ENCODE peak calls at places on chromosomes 5 and 9, in eight cellular contexts. J is HCT116, F is GM23248, X is hepatocyte, H is PC-3, R is neural progenitor cell, S is GM23338, E is SK-N-SH. I is an unnamed sample.

GRCh38 chr5:14365831-14366435 is 215.7 kb upstream of the OTULINL start:
- DNase-seq in J (no peak), F (no peak), X (no peak), H (peak; percentile 49), R (no peak), S (no peak), E (no peak), I (no peak)

GRCh38 chr5:73158313-73158712 is 14.7 kb upstream of the TMEM174 start:
- DNase-seq in J (no peak), F (no peak), X (no peak), H (no peak), R (no peak), S (no peak), E (no peak), I (no peak)

GRCh38 chr9:76451234-76451633 is 7.7 kb upstream of the GCNT1 start:
- DNase-seq in J (no peak), F (peak; percentile 96), X (no peak), H (peak; percentile 13), R (no peak), S (no peak), E (no peak), I (no peak)

GRCh38 chr9:8208465-8208864 is 408.9 kb upstream of the DMAC1 start:
- DNase-seq in J (no peak), F (no peak), X (no peak), H (no peak), R (no peak), S (no peak), E (no peak), I (no peak)

GRCh38 chr5:15966066-15966640 is 213.4 kb downstream of the MARCHF11 start:
- DNase-seq in J (no peak), F (peak; percentile 45), X (no peak), H (no peak), R (no peak), S (no peak), E (no peak), I (no peak)

GRCh38 chr9:16032799-16033198 is 480.0 kb downstream of the CCDC171 start:
- DNase-seq in J (peak; percentile 10), F (peak; percentile 47), X (no peak), H (peak; percentile 55), R (peak; percentile 49), S (peak; percentile 44), E (no peak), I (no peak)

GRCh38 chr5:37774912-37775483 is 64.8 kb downstream of the GDNF start:
- DNase-seq in J (peak; percentile 36), F (peak; percentile 28), X (no peak), H (peak; percentile 74), R (peak; percentile 24), S (peak; percentile 76), E (no peak), I (peak; percentile 47)

GRCh38 chr5:173204185-173204979 is 30.6 kb downstream of the NKX2-5 start:
- DNase-seq in J (peak; percentile 21), F (peak; percentile 61), X (peak; percentile 26), H (peak; percentile 63), R (no peak), S (peak; percentile 40), E (no peak), I (peak; percentile 65)

GRCh38 chr5:66932446-66932845 is 264.2 kb downstream of the CD180 start:
- DNase-seq in J (no peak), F (peak; percentile 8), X (no peak), H (no peak), R (no peak), S (no peak), E (no peak), I (no peak)

GRCh38 chr9:93319301-93319991 is 132.0 kb upstream of the FAM120A start:
- DNase-seq in J (no peak), F (no peak), X (no peak), H (no peak), R (no peak), S (no peak), E (peak; percentile 36), I (no peak)

GRCh38 chr9:108996653-108997052 is 16.6 kb downstream of the CTNNAL1 start:
- DNase-seq in J (no peak), F (no peak), X (no peak), H (no peak), R (no peak), S (no peak), E (no peak), I (no peak)

GRCh38 chr5:142713151-142713706 is 27.3 kb upstream of the FGF1 start:
- DNase-seq in J (peak; percentile 80), F (peak; percentile 90), X (peak; percentile 92), H (peak; percentile 89), R (peak; percentile 92), S (peak; percentile 96), E (peak; percentile 85), I (peak; percentile 86)

GRCh38 chr5:117131876-117132275 is 557.3 kb upstream of the SEMA6A start:
- DNase-seq in J (no peak), F (no peak), X (no peak), H (no peak), R (no peak), S (no peak), E (no peak), I (no peak)

GRCh38 chr5:91690921-91691320 is 307.8 kb upstream of the ARRDC3 start:
- DNase-seq in J (no peak), F (no peak), X (no peak), H (no peak), R (no peak), S (no peak), E (no peak), I (no peak)

GRCh38 chr9:4555251-4555650 is 65.0 kb downstream of the SLC1A1 start:
- DNase-seq in J (peak; percentile 34), F (peak; percentile 58), X (no peak), H (no peak), R (peak; percentile 10), S (no peak), E (no peak), I (peak; percentile 59)

GRCh38 chr9:97966493-97966892 is 16.6 kb upstream of the ANP32B start:
- DNase-seq in J (no peak), F (no peak), X (no peak), H (no peak), R (no peak), S (peak; percentile 50), E (no peak), I (no peak)

GRCh38 chr9:111427186-111427585 is 57.0 kb downstream of the ECPAS start:
- DNase-seq in J (peak; percentile 15), F (peak; percentile 86), X (no peak), H (peak; percentile 82), R (no peak), S (no peak), E (no peak), I (no peak)

GRCh38 chr9:116998305-116998704 is 311.2 kb downstream of the TRIM32 start:
- DNase-seq in J (no peak), F (peak; percentile 23), X (peak; percentile 64), H (peak; percentile 22), R (peak; percentile 77), S (peak; percentile 67), E (no peak), I (peak; percentile 55)

GRCh38 chr5:122611401-122611800 is 163.5 kb upstream of the SNX2 start:
- DNase-seq in J (no peak), F (no peak), X (no peak), H (no peak), R (no peak), S (peak; percentile 21), E (no peak), I (no peak)

GRCh38 chr9:17556935-17557334 is 21.9 kb upstream of the SH3GL2 start:
- DNase-seq in J (no peak), F (no peak), X (no peak), H (no peak), R (peak; percentile 0), S (no peak), E (no peak), I (no peak)

DNA sequence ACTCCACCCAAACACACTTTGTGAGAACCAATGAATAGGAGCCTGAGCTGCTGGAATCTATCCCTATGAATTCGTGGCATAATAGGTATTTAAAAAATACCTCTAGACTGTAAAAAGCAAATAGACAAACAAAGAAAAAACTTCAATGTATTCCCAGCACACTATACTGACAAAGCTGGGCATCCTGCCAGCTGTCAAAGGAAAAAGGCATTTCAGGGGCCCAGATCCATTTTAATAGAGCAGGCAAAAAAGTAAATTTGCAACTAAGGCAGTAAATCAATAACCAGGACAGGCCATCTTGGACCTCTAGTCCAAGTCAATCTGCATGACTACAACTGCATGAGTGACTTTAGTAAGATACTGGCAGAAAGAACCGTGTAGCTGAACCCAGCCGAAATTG is 25.6 kb upstream of the LARP1 start:
- DNase-seq in J (no peak), F (no peak), X (no peak), H (no peak), R (no peak), S (no peak), E (no peak), I (no peak)
- TF ChIP-seq EZH2phosphoT487 in J (no peak), F (no peak), X (no peak), H (no peak), R (no peak), S (no peak), E (no peak), I (no peak)

DNA sequence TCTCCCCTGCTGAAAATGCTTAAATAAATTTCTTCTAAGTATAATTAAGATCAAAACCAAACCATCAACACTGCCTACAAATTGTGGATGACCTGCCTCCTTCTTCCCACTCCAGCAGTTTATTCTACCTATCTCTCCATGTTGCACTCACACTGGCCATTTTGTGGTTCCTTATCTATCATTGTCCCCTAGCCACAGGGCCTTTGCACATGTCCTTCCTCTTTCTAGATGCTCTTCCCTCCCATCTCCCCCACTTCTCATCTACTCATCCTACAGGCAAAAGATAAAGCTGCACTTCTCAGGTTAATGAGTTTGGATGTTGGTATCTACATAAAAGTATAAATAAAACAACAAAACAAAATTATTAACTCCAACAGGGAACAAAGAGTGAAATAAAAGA is 70.6 kb upstream of the CCNG1 start:
- DNase-seq in J (no peak), F (no peak), X (no peak), H (no peak), R (no peak), S (no peak), E (no peak), I (no peak)
- H2AFZ ChIP-seq in J (no peak overlapping the region), F (no peak overlapping the region), X (no peak overlapping the region), H (no peak overlapping the region), R (no peak overlapping the region), S (no peak overlapping the region), E (no peak overlapping the region), I (no peak overlapping the region)

GRCh38 chr9:32525506-32525905 is 490 bp downstream of the RIGI start:
- DNase-seq in J (no peak), F (peak; percentile 48), X (peak; percentile 19), H (no peak), R (no peak), S (no peak), E (no peak), I (no peak)
- TF ChIP-seq EZH2phosphoT487 in J (no peak), F (no peak), X (no peak), H (no peak), R (no peak), S (no peak), E (no peak), I (no peak)

DNA sequence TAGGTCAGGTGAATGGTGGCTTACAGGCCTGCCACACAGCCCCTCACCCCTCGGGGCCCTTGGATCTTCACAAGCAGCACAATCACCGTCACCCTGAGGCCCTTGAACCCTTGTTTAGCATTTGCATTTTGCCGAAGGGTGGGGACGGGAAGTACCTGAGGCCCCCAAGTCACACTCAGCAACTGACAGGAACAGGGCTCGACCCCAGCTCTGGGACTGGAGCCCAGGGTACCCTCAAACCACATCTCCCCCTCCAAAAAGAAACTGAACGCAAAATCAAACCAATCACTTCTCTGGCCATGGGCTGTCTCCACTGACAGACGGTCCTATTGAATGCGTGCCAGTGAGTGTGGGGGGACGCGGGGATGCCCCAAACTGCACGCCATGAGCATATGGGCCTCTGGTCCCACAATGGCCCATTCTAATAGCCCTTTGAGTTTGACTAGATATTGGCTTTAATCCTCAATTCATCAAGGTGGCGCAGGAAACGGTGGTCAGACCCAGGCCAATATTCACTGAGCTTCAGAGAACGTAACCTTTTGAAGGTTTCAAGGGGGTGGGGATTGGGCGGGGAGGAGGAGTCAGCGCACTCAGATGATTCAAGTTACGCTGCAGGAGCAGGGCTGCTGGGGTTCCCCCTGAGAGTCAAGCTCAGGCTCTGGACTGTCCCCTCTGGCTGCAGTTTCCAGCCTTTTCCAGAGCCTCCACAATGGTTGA is 176.0 kb downstream of the DAB2IP start:
- DNase-seq in J (no peak), F (no peak), X (no peak), H (no peak), R (peak; percentile 1), S (peak; percentile 59), E (no peak), I (no peak)
- H2AFZ ChIP-seq in J (no peak overlapping the region), F (no peak overlapping the region), X (no peak overlapping the region), H (no peak overlapping the region), R (no peak overlapping the region), S (peak overlapping the region; percentile 66), E (no peak overlapping the region), I (no peak overlapping the region)